ENCODE peak calls at places on chromosomes 7 and 10, in six cellular contexts. Y is adrenal gland; G is stimulated activated CD4-positive, alpha-beta T cell treated with anti-CD3 and anti-CD28 coated beads, Interleukin-1b, Interleukin-23, amount 100 ng/mL, for 4 hours; I is sigmoid colon; O is NCI-H510A treated with DMSO at 0.1 percent for 48 hours; M is stimulated activated CD8-positive, alpha-beta memory T cell treated with anti-CD3 and anti-CD28 coated beads, Interleukin-2, amount 100 ng/mL, for 48 hours. Z is an unnamed sample.

GRCh38 chr7:135712182-135712782 is 15.7 kb downstream of the SLC13A4 start:
- DNase-seq in Y (no peak), G (no peak), M (no peak), O (no peak), I (no peak), Z (no peak)

GRCh38 chr7:2616973-2617709 is 14.6 kb upstream of the TTYH3 start:
- DNase-seq in O (no peak), I (no peak), G (no peak), M (no peak), Y (no peak), Z (no peak)

GRCh38 chr7:24570983-24571382 is 2.3 kb upstream of the PALS2 start:
- DNase-seq in M (no peak), I (no peak), O (no peak), Y (no peak), G (no peak), Z (no peak)

GRCh38 chr7:46651070-46651469 is 730.0 kb upstream of the IGFBP3 start:
- DNase-seq in G (no peak), Y (no peak), O (no peak), I (no peak), M (no peak), Z (no peak)

GRCh38 chr7:17939111-17939669 is 1.1 kb downstream of the SNX13 start:
- DNase-seq in I (no peak), M (no peak), O (no peak), Y (no peak), G (no peak), Z (no peak)

GRCh38 chr7:80380957-80381356 is 130.9 kb downstream of the GNAT3 start:
- DNase-seq in M (no peak), I (no peak), Y (no peak), G (no peak), O (no peak), Z (no peak)

GRCh38 chr10:34473174-34474059 is 341.7 kb downstream of the PARD3 start:
- DNase-seq in O (no peak), Y (no peak), G (no peak), M (no peak), I (no peak), Z (no peak)

GRCh38 chr10:122044713-122045112 is 55.8 kb downstream of the TACC2 start:
- DNase-seq in M (no peak), G (no peak), Y (no peak), I (peak; percentile 92), O (peak; percentile 64), Z (peak; percentile 44)

GRCh38 chr7:134890246-134891240 is 95.8 kb upstream of the AGBL3 start:
- DNase-seq in O (peak; percentile 77), I (peak; percentile 75), M (no peak), Y (no peak), G (no peak), Z (no peak)

GRCh38 chr10:75782463-75783248 is 351.2 kb downstream of the LRMDA start:
- DNase-seq in Y (no peak), M (no peak), G (no peak), O (peak; percentile 24), I (no peak), Z (no peak)

GRCh38 chr7:139776486-139777303 is 1.1 kb downstream of the HIPK2 start:
- DNase-seq in O (peak; percentile 34), G (no peak), M (no peak), Y (no peak), I (no peak), Z (no peak)

GRCh38 chr10:48494073-48494472 is 110.8 kb downstream of the ARHGAP22 start:
- DNase-seq in I (no peak), G (no peak), O (peak; percentile 7), M (no peak), Y (no peak), Z (no peak)

GRCh38 chr10:86068532-86069337 is 297.9 kb downstream of the GRID1 start:
- DNase-seq in O (peak; percentile 28), Y (no peak), M (no peak), I (peak; percentile 48), G (no peak), Z (no peak)

GRCh38 chr10:104281694-104282093 is 12.7 kb downstream of the GSTO2 start:
- DNase-seq in G (no peak), I (no peak), M (no peak), Y (no peak), O (no peak), Z (no peak)